ENCODE peak calls at places on chromosomes 6 and 20, in five cellular contexts. One of them, this sample, is unnamed.

GRCh38 chr6:73262701-73263569 is at the start of gene KHDC1:
- DNase-seq in K562: peak; percentile 72
- DNase-seq in astrocyte: peak; percentile 46
- DNase-seq in hepatocyte: peak; percentile 71
- DNase-seq in neural progenitor cell: peak; percentile 73
- DNase-seq in this sample: peak; percentile 44

GRCh38 chr20:37528442-37529213 is 952 bp upstream of the BLCAP start:
- DNase-seq in K562: no peak
- DNase-seq in astrocyte: no peak
- DNase-seq in hepatocyte: no peak
- DNase-seq in neural progenitor cell: no peak
- DNase-seq in this sample: no peak

GRCh38 chr20:58706975-58707681 is 14.5 kb downstream of the NPEPL1 start:
- DNase-seq in K562: no peak
- DNase-seq in astrocyte: no peak
- DNase-seq in hepatocyte: no peak
- DNase-seq in neural progenitor cell: no peak
- DNase-seq in this sample: no peak

GRCh38 chr20:32455171-32455900 is 97.2 kb downstream of the ASXL1 start:
- DNase-seq in K562: no peak
- DNase-seq in astrocyte: no peak
- DNase-seq in hepatocyte: no peak
- DNase-seq in neural progenitor cell: no peak
- DNase-seq in this sample: no peak

GRCh38 chr20:36819662-36820061 is 46.1 kb upstream of the DSN1 start:
- DNase-seq in K562: no peak
- DNase-seq in astrocyte: no peak
- DNase-seq in hepatocyte: no peak
- DNase-seq in neural progenitor cell: peak; percentile 50
- DNase-seq in this sample: no peak

GRCh38 chr20:53126185-53126584 is 154.0 kb downstream of the TSHZ2 start:
- DNase-seq in K562: no peak
- DNase-seq in astrocyte: peak; percentile 52
- DNase-seq in hepatocyte: no peak
- DNase-seq in neural progenitor cell: peak; percentile 20
- DNase-seq in this sample: no peak

GRCh38 chr6:108651287-108651686 is 90.6 kb downstream of the FOXO3 start:
- DNase-seq in K562: no peak
- DNase-seq in astrocyte: no peak
- DNase-seq in hepatocyte: peak; percentile 30
- DNase-seq in neural progenitor cell: no peak
- DNase-seq in this sample: no peak

GRCh38 chr6:122692175-122692598 is 82.0 kb downstream of the PKIB start:
- DNase-seq in K562: no peak
- DNase-seq in astrocyte: peak; percentile 92
- DNase-seq in hepatocyte: no peak
- DNase-seq in neural progenitor cell: no peak
- DNase-seq in this sample: no peak

GRCh38 chr6:13327691-13328075 is 654 bp downstream of the TBC1D7 start:
- DNase-seq in K562: peak; percentile 56
- DNase-seq in astrocyte: no peak
- DNase-seq in hepatocyte: no peak
- DNase-seq in neural progenitor cell: peak; percentile 49
- DNase-seq in this sample: no peak

GRCh38 chr20:49892260-49893216 is 22.8 kb downstream of the SPATA2 start:
- DNase-seq in K562: peak; percentile 55
- DNase-seq in astrocyte: no peak
- DNase-seq in hepatocyte: no peak
- DNase-seq in neural progenitor cell: no peak
- DNase-seq in this sample: no peak

GRCh38 chr20:33832113-33832853 is 21.1 kb downstream of the CHMP4B start:
- DNase-seq in K562: no peak
- DNase-seq in astrocyte: peak; percentile 38
- DNase-seq in hepatocyte: no peak
- DNase-seq in neural progenitor cell: peak; percentile 61
- DNase-seq in this sample: peak; percentile 82

GRCh38 chr20:22523499-22524392 is 60.6 kb downstream of the FOXA2 start:
- DNase-seq in K562: no peak
- DNase-seq in astrocyte: no peak
- DNase-seq in hepatocyte: peak; percentile 75
- DNase-seq in neural progenitor cell: no peak
- DNase-seq in this sample: no peak

GRCh38 chr6:97632392-97632791 is 349.4 kb upstream of the MMS22L start:
- DNase-seq in K562: no peak
- DNase-seq in astrocyte: no peak
- DNase-seq in hepatocyte: no peak
- DNase-seq in neural progenitor cell: no peak
- DNase-seq in this sample: no peak

GRCh38 chr6:129345890-129346289 is 364.1 kb downstream of the ARHGAP18 start:
- DNase-seq in K562: no peak
- DNase-seq in astrocyte: peak; percentile 85
- DNase-seq in hepatocyte: no peak
- DNase-seq in neural progenitor cell: no peak
- DNase-seq in this sample: peak; percentile 73

GRCh38 chr6:2035046-2035445 is 210.4 kb downstream of the GMDS start:
- DNase-seq in K562: no peak
- DNase-seq in astrocyte: no peak
- DNase-seq in hepatocyte: no peak
- DNase-seq in neural progenitor cell: no peak
- DNase-seq in this sample: no peak

GRCh38 chr6:111817451-111818146 is 55.7 kb downstream of the FYN start:
- DNase-seq in K562: no peak
- DNase-seq in astrocyte: no peak
- DNase-seq in hepatocyte: no peak
- DNase-seq in neural progenitor cell: no peak
- DNase-seq in this sample: no peak

GRCh38 chr6:146890644-146891434 is 292.1 kb downstream of the ADGB start:
- DNase-seq in K562: peak; percentile 79
- DNase-seq in astrocyte: peak; percentile 44
- DNase-seq in hepatocyte: no peak
- DNase-seq in neural progenitor cell: no peak
- DNase-seq in this sample: no peak

GRCh38 chr6:156645106-156645505 is 132.1 kb upstream of the ARID1B start:
- DNase-seq in K562: no peak
- DNase-seq in astrocyte: peak; percentile 71
- DNase-seq in hepatocyte: no peak
- DNase-seq in neural progenitor cell: no peak
- DNase-seq in this sample: no peak

GRCh38 chr6:37488464-37488863 is 11.2 kb downstream of the CCDC167 start:
- DNase-seq in K562: no peak
- DNase-seq in astrocyte: no peak
- DNase-seq in hepatocyte: no peak
- DNase-seq in neural progenitor cell: no peak
- DNase-seq in this sample: no peak

GRCh38 chr6:18507561-18507960 is 120.4 kb downstream of the RNF144B start:
- DNase-seq in K562: no peak
- DNase-seq in astrocyte: no peak
- DNase-seq in hepatocyte: no peak
- DNase-seq in neural progenitor cell: no peak
- DNase-seq in this sample: no peak

GRCh38 chr6:38673397-38674165 is 29.4 kb downstream of the GLO1 start:
- DNase-seq in K562: peak; percentile 43
- DNase-seq in astrocyte: no peak
- DNase-seq in hepatocyte: no peak
- DNase-seq in neural progenitor cell: no peak
- DNase-seq in this sample: peak; percentile 71

GRCh38 chr20:17615645-17616479 is 46.0 kb downstream of the DSTN start:
- DNase-seq in K562: no peak
- DNase-seq in astrocyte: no peak
- DNase-seq in hepatocyte: no peak
- DNase-seq in neural progenitor cell: no peak
- DNase-seq in this sample: no peak

GRCh38 chr6:104229057-104229456 is 630.7 kb downstream of the HACE1 start:
- DNase-seq in K562: no peak
- DNase-seq in astrocyte: no peak
- DNase-seq in hepatocyte: no peak
- DNase-seq in neural progenitor cell: no peak
- DNase-seq in this sample: no peak

GRCh38 chr6:77740380-77740779 is 87.5 kb downstream of the MEI4 start:
- DNase-seq in K562: peak; percentile 9
- DNase-seq in astrocyte: peak; percentile 2
- DNase-seq in hepatocyte: peak; percentile 28
- DNase-seq in neural progenitor cell: no peak
- DNase-seq in this sample: peak; percentile 36

GRCh38 chr20:57919059-57919458 is 209.2 kb upstream of the PMEPA1 start:
- DNase-seq in K562: no peak
- DNase-seq in astrocyte: no peak
- DNase-seq in hepatocyte: peak; percentile 73
- DNase-seq in neural progenitor cell: no peak
- DNase-seq in this sample: no peak

GRCh38 chr6:19697744-19698290 is 139.4 kb upstream of the ID4 start:
- DNase-seq in K562: no peak
- DNase-seq in astrocyte: peak; percentile 97
- DNase-seq in hepatocyte: no peak
- DNase-seq in neural progenitor cell: no peak
- DNase-seq in this sample: no peak

GRCh38 chr6:49692534-49692933 is 20.8 kb downstream of the CRISP2 start:
- DNase-seq in K562: no peak
- DNase-seq in astrocyte: no peak
- DNase-seq in hepatocyte: no peak
- DNase-seq in neural progenitor cell: no peak
- DNase-seq in this sample: no peak

GRCh38 chr20:31505903-31506302 is 8.3 kb upstream of the HM13 start:
- DNase-seq in K562: peak; percentile 12
- DNase-seq in astrocyte: no peak
- DNase-seq in hepatocyte: no peak
- DNase-seq in neural progenitor cell: no peak
- DNase-seq in this sample: no peak

GRCh38 chr6:3195695-3196497 is 31.6 kb downstream of the TUBB2B start:
- DNase-seq in K562: peak; percentile 88
- DNase-seq in astrocyte: no peak
- DNase-seq in hepatocyte: no peak
- DNase-seq in neural progenitor cell: peak; percentile 65
- DNase-seq in this sample: no peak

GRCh38 chr20:29318871-29319461 is 1938.5 kb upstream of the DEFB115 start:
- DNase-seq in K562: no peak
- DNase-seq in astrocyte: no peak
- DNase-seq in hepatocyte: no peak
- DNase-seq in neural progenitor cell: no peak
- DNase-seq in this sample: no peak

GRCh38 chr6:139981066-139981624 is 606.7 kb upstream of the CITED2 start:
- DNase-seq in K562: no peak
- DNase-seq in astrocyte: no peak
- DNase-seq in hepatocyte: no peak
- DNase-seq in neural progenitor cell: no peak
- DNase-seq in this sample: no peak

GRCh38 chr6:131456565-131456964 is 116.5 kb upstream of the ARG1 start:
- DNase-seq in K562: no peak
- DNase-seq in astrocyte: no peak
- DNase-seq in hepatocyte: no peak
- DNase-seq in neural progenitor cell: no peak
- DNase-seq in this sample: no peak
- H2AFZ ChIP-seq in K562: no peak overlapping the region
- H2AFZ ChIP-seq in astrocyte: no peak overlapping the region
- H2AFZ ChIP-seq in hepatocyte: no peak overlapping the region
- H2AFZ ChIP-seq in neural progenitor cell: no peak overlapping the region
- H2AFZ ChIP-seq in this sample: no peak overlapping the region

GRCh38 chr6:99590728-99591672 is 15.6 kb upstream of the PRDM13 start:
- DNase-seq in K562: no peak
- DNase-seq in astrocyte: no peak
- DNase-seq in hepatocyte: peak; percentile 20
- DNase-seq in neural progenitor cell: peak; percentile 66
- DNase-seq in this sample: no peak
- TF ChIP-seq EZH2 in K562: no peak
- TF ChIP-seq EZH2 in astrocyte: peak; percentile 84
- TF ChIP-seq EZH2 in hepatocyte: peak; percentile 94
- TF ChIP-seq EZH2 in neural progenitor cell: peak; percentile 95
- TF ChIP-seq EZH2 in this sample: peak; percentile 99

DNA sequence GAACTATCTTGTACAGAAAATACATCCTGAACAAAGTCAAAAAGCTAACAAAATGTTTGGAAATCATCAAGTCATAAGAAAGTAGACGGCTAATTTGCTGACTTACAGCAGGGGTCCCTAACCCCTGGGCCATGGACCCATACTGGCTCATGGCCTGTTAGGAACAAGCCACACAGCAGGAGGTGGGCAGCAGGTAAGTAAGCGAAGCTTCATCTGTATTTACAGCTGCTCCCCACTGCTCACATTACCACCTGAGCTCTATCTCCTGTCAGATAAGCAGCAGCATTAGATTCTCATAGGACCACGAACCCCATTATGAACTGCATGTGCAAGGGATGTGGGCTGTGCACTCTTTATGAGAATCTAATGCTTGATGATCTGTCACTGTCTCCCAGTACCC is 115.5 kb downstream of the CDK19 start:
- DNase-seq in K562: no peak
- DNase-seq in astrocyte: no peak
- DNase-seq in hepatocyte: no peak
- DNase-seq in neural progenitor cell: no peak
- DNase-seq in this sample: no peak
- H3K4me2 ChIP-seq in K562: no peak overlapping the region
- H3K4me2 ChIP-seq in astrocyte: no peak overlapping the region
- H3K4me2 ChIP-seq in hepatocyte: no peak overlapping the region
- H3K4me2 ChIP-seq in neural progenitor cell: no peak overlapping the region
- H3K4me2 ChIP-seq in this sample: no peak overlapping the region

DNA sequence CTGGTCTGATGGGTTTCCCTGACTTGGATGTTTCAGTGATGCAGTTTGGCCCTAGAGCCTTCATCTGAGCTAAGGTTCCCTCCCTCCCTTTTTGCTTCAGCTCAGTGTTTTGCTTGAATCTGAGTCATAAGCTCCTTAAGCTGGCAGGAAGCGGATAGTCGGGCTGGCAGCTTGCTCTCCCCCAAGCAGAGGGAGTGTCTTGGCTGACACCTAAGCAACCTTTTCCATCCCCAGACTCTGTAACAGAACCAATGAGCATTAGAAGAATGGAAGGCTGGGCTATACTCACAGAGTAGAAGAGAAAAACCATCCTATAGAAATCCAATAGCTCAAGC is 98.3 kb downstream of the HAO1 start:
- DNase-seq in K562: no peak
- DNase-seq in astrocyte: peak; percentile 95
- DNase-seq in hepatocyte: peak; percentile 38
- DNase-seq in neural progenitor cell: peak; percentile 5
- DNase-seq in this sample: peak; percentile 93
- H2AFZ ChIP-seq in K562: no peak overlapping the region
- H2AFZ ChIP-seq in astrocyte: no peak overlapping the region
- H2AFZ ChIP-seq in hepatocyte: no peak overlapping the region
- H2AFZ ChIP-seq in neural progenitor cell: no peak overlapping the region
- H2AFZ ChIP-seq in this sample: peak overlapping the region; percentile 70